ENCODE peak calls at places on chromosomes 1 and 21, in seven cellular contexts. X is uterus, N is IMR-90, V is heart left ventricle, P is adrenal gland, T is aorta, F is mucosa of descending colon. J is an unnamed sample.

GRCh38 chr1:179231923-179232322 is 2.4 kb upstream of the ABL2 start:
- DNase-seq in N (peak; percentile 76), V (no peak), X (no peak), T (no peak), F (no peak), P (no peak), J (no peak)

GRCh38 chr1:41894101-41894620 is 24.6 kb downstream of the HIVEP3 start:
- DNase-seq in T (no peak), N (no peak), V (no peak), X (no peak), P (no peak), F (no peak), J (no peak)

GRCh38 chr1:76074321-76075187 is at the start of gene ST6GALNAC3:
- DNase-seq in V (peak; percentile 79), P (peak; percentile 52), T (peak; percentile 91), F (peak; percentile 85), N (peak; percentile 47), X (peak; percentile 77), J (peak; percentile 39)

GRCh38 chr1:207885129-207886032 is 25.5 kb downstream of the CD34 start:
- DNase-seq in F (peak; percentile 81), T (peak; percentile 94), V (peak; percentile 90), X (peak; percentile 90), P (peak; percentile 75), N (peak; percentile 83), J (peak; percentile 61)

GRCh38 chr1:167107456-167107855 is 13.6 kb downstream of the STYXL2 start:
- DNase-seq in X (no peak), N (no peak), P (no peak), T (no peak), V (no peak), F (no peak), J (no peak)

GRCh38 chr1:32241011-32241763 is 5.8 kb upstream of the FAM167B start:
- DNase-seq in F (peak; percentile 79), X (peak; percentile 67), T (peak; percentile 91), N (peak; percentile 66), V (peak; percentile 76), P (peak; percentile 75), J (no peak)

GRCh38 chr21:44574457-44575306 is 1.2 kb downstream of the KRTAP10-4 start:
- DNase-seq in F (peak; percentile 84), X (no peak), N (no peak), V (no peak), P (no peak), T (peak; percentile 35), J (no peak)

GRCh38 chr1:187952446-187952845 is 1123.7 kb downstream of the PLA2G4A start:
- DNase-seq in X (no peak), P (no peak), N (no peak), T (no peak), F (no peak), V (no peak), J (no peak)

GRCh38 chr1:1302951-1303509 is 4.7 kb downstream of the ACAP3 start:
- DNase-seq in T (no peak), N (no peak), V (no peak), F (no peak), P (no peak), X (no peak), J (no peak)

GRCh38 chr1:199170711-199171110 is 531.9 kb downstream of the PTPRC start:
- DNase-seq in T (no peak), F (no peak), V (no peak), X (no peak), N (peak; percentile 51), P (no peak), J (no peak)

GRCh38 chr1:162551969-162552683 is 9.4 kb upstream of the UAP1 start:
- DNase-seq in V (no peak), T (no peak), P (peak; percentile 37), X (peak; percentile 39), F (no peak), N (no peak), J (no peak)

GRCh38 chr1:31955917-31956736 is 18.0 kb upstream of the PTP4A2 start:
- DNase-seq in F (peak; percentile 87), X (peak; percentile 93), V (peak; percentile 78), N (peak; percentile 100), P (peak; percentile 95), T (peak; percentile 87), J (peak; percentile 60)

GRCh38 chr1:108089482-108089881 is 110.7 kb downstream of the SLC25A24 start:
- DNase-seq in V (no peak), F (no peak), P (no peak), T (no peak), X (no peak), N (no peak), J (no peak)

GRCh38 chr1:62906428-62906886 is 122.5 kb downstream of the ATG4C start:
- DNase-seq in F (no peak), T (no peak), N (peak; percentile 11), X (no peak), P (no peak), V (no peak), J (no peak)

GRCh38 chr1:24027838-24028468 is 47.8 kb upstream of the SRSF10 start:
- DNase-seq in T (no peak), X (no peak), V (no peak), F (no peak), P (no peak), N (peak; percentile 73), J (no peak)

GRCh38 chr1:65163193-65163805 is 15.3 kb downstream of the AK4 start:
- DNase-seq in V (no peak), F (no peak), T (no peak), P (peak; percentile 35), X (no peak), N (no peak), J (no peak)

GRCh38 chr1:209080170-209080781 is 503.2 kb upstream of the CAMK1G start:
- DNase-seq in F (no peak), P (no peak), N (no peak), X (no peak), T (no peak), V (no peak), J (no peak)

GRCh38 chr1:111145963-111146768 is 6.1 kb downstream of the CEPT1 start:
- DNase-seq in V (no peak), F (no peak), T (no peak), X (no peak), P (no peak), N (no peak), J (no peak)

GRCh38 chr1:111147948-111148347 is 7.9 kb downstream of the CEPT1 start:
- DNase-seq in F (no peak), V (no peak), X (no peak), N (no peak), P (no peak), T (no peak), J (no peak)

GRCh38 chr1:111148376-111148881 is 8.4 kb downstream of the CEPT1 start:
- DNase-seq in T (no peak), P (no peak), V (no peak), F (no peak), N (no peak), X (no peak), J (no peak)

GRCh38 chr1:111142358-111142975 is 2.4 kb downstream of the CEPT1 start:
- DNase-seq in X (no peak), F (no peak), N (no peak), P (no peak), V (no peak), T (no peak), J (no peak)

DNA sequence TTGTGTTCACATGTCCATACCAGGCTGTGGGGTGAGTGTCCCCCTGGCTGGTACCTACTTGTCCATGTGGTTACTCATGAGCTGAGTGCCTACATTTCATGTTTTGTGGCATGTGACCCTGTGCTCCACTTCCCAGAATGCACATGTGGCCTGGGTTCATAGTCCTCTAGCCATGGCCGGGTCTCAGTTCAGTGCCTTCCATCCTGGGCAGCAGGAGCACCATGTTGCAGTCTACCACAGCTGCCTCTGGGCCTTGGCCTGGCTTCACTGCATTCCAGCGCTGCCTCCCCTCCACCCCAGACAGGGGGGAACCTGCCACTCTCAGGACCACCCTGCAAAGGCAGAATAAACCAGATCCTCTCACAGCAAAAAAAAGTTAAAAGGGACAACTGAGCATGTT is 5.5 kb downstream of the CEPT1 start:
- DNase-seq in N (no peak), P (no peak), F (no peak), V (no peak), T (no peak), X (no peak), J (no peak)
- H3K4me1 ChIP-seq in N (peaks cover 2% of the 10 kb centered on the region), P (peaks cover 55% of the 10 kb centered on the region), F (peaks cover 16% of the 10 kb centered on the region), V (peaks cover 34% of the 10 kb centered on the region), T (no peaks in the 10 kb centered on the region), X (no peaks in the 10 kb centered on the region), J (peaks cover 33% of the 10 kb centered on the region)

GRCh38 chr1:103106426-103107321 is 1.6 kb downstream of the COL11A1 start:
- DNase-seq in N (peak; percentile 30), X (no peak), V (no peak), T (peak; percentile 71), F (peak; percentile 17), P (peak; percentile 34), J (no peak)
- H3K4me3 ChIP-seq in N (peak overlapping the region; percentile 55), X (peak overlapping the region; percentile 29), V (peak overlapping the region; percentile 31), T (peak overlapping the region; percentile 27), F (no peak overlapping the region), P (peak overlapping the region; percentile 55), J (no peak overlapping the region)

GRCh38 chr1:44108241-44108640 is 10.4 kb upstream of the KLF17 start:
- DNase-seq in P (no peak), F (no peak), X (no peak), V (no peak), N (peak; percentile 67), T (no peak), J (no peak)

GRCh38 chr1:44100183-44100582 is 18.4 kb upstream of the KLF17 start:
- DNase-seq in P (no peak), V (no peak), X (no peak), N (no peak), T (no peak), F (no peak), J (no peak)

GRCh38 chr1:44101356-44101755 is 17.3 kb upstream of the KLF17 start:
- DNase-seq in N (peak; percentile 33), V (no peak), X (no peak), T (no peak), P (no peak), F (no peak), J (no peak)

GRCh38 chr1:44105810-44106209 is 12.8 kb upstream of the KLF17 start:
- DNase-seq in N (no peak), F (no peak), T (no peak), X (no peak), V (no peak), P (no peak), J (no peak)

GRCh38 chr1:44103270-44104131 is 15.1 kb upstream of the KLF17 start:
- DNase-seq in N (no peak), F (no peak), X (no peak), V (no peak), P (no peak), T (no peak), J (no peak)
- H3K9me3 ChIP-seq in N (no peaks in the 10 kb centered on the region), F (no peaks in the 10 kb centered on the region), X (no peaks in the 10 kb centered on the region), V (no peaks in the 10 kb centered on the region), P (no peaks in the 10 kb centered on the region), T (no peaks in the 10 kb centered on the region), J (no peaks in the 10 kb centered on the region)

GRCh38 chr1:94757931-94758330 is 62.2 kb upstream of the SLC44A3 start:
- DNase-seq in V (peak; percentile 79), T (no peak), P (peak; percentile 44), F (no peak), N (no peak), X (peak; percentile 39), J (no peak)

GRCh38 chr1:94754570-94754969 is 65.6 kb upstream of the SLC44A3 start:
- DNase-seq in T (no peak), F (no peak), N (peak; percentile 24), X (no peak), V (no peak), P (no peak), J (no peak)

GRCh38 chr1:94754101-94754500 is 66.1 kb upstream of the SLC44A3 start:
- DNase-seq in X (no peak), F (no peak), V (no peak), P (no peak), N (no peak), T (no peak), J (no peak)

GRCh38 chr1:94755675-94756074 is 64.5 kb upstream of the SLC44A3 start:
- DNase-seq in F (no peak), T (no peak), V (peak; percentile 37), X (peak; percentile 53), N (peak; percentile 99), P (peak; percentile 50), J (no peak)

GRCh38 chr1:94759188-94759587 is 61.0 kb upstream of the SLC44A3 start:
- DNase-seq in V (no peak), N (no peak), P (no peak), X (no peak), T (no peak), F (no peak), J (no peak)
- H3K4me1 ChIP-seq in V (peaks cover 33% of the 10 kb centered on the region), N (peaks cover 19% of the 10 kb centered on the region), P (peaks cover 29% of the 10 kb centered on the region), X (no peaks in the 10 kb centered on the region), T (no peaks in the 10 kb centered on the region), F (no peaks in the 10 kb centered on the region), J (no peaks in the 10 kb centered on the region)

J was measured in CD8-positive, alpha-beta memory T cell.